ENCODE peak calls at places on chromosomes 16 and 17, in four cellular contexts. V is fibroblast of mammary gland, H is SK-N-SH, W is upper lobe of right lung. F is an unnamed sample.

GRCh38 chr17:40417258-40417608 is 463 bp downstream of the TOP2A start:
- DNase-seq in V (no peak), H (no peak), W (no peak), F (no peak)

GRCh38 chr17:80832266-80832676 is 159.4 kb upstream of the CHMP6 start:
- DNase-seq in H (peak), V (peak), W (peak), F (no peak)

GRCh38 chr16:67185003-67185865 is 1.5 kb upstream of the MATCAP1 start:
- DNase-seq in W (peak), V (peak), H (peak), F (peak)

GRCh38 chr16:54062361-54063346 is 223.9 kb downstream of the IRX3 start:
- DNase-seq in V (no peak), W (no peak), H (no peak), F (no peak)

GRCh38 chr17:34711646-34712045 is 132.3 kb downstream of the TMEM132E start:
- DNase-seq in H (no peak), W (no peak), V (no peak), F (no peak)

GRCh38 chr16:72530434-72530833 is 358.5 kb upstream of the PMFBP1 start:
- DNase-seq in V (peak), H (no peak), W (no peak), F (peak)

GRCh38 chr17:10042589-10043244 is 137.6 kb upstream of the RCVRN start:
- DNase-seq in V (no peak), H (no peak), W (no peak), F (no peak)

GRCh38 chr17:6276711-6277110 is 158.2 kb downstream of the AIPL1 start:
- DNase-seq in V (no peak), W (no peak), H (no peak), F (no peak)

GRCh38 chr16:11629071-11630030 is 38.9 kb upstream of the SNN start:
- DNase-seq in H (no peak), W (no peak), V (no peak), F (no peak)

GRCh38 chr17:35879748-35880654 is at the start of gene CCL5:
- DNase-seq in V (peak), W (no peak), H (no peak), F (no peak)

GRCh38 chr16:87840462-87840978 is 28.8 kb downstream of the SLC7A5 start:
- DNase-seq in W (no peak), H (no peak), V (no peak), F (no peak)

GRCh38 chr16:20763461-20764232 is at the start of gene ACSM3:
- DNase-seq in W (peak), H (peak), V (peak), F (peak)

GRCh38 chr16:68031951-68032350 is 8.9 kb downstream of the DUS2 start:
- DNase-seq in V (peak), W (no peak), H (no peak), F (peak)

GRCh38 chr17:12665263-12666210 is at the start of gene MYOCD:
- DNase-seq in W (peak), V (no peak), H (peak), F (no peak)

GRCh38 chr17:41486809-41487530 is 2.7 kb downstream of the KRT36 start:
- DNase-seq in V (no peak), W (peak), H (peak), F (no peak)

GRCh38 chr17:921161-921560 is 58.4 kb downstream of the NXN start:
- DNase-seq in W (no peak), V (peak), H (no peak), F (peak)

GRCh38 chr16:67013238-67013822 is 15.6 kb upstream of the CBFB start:
- DNase-seq in W (no peak), V (no peak), H (no peak), F (no peak)

GRCh38 chr17:30372755-30373154 is 6.0 kb upstream of the CPD start:
- DNase-seq in V (peak), W (no peak), H (no peak), F (peak)
- TF ChIP-seq CTCF in V (no peak), W (no peak), H (peak), F (no peak)

GRCh38 chr16:48271728-48272127 is 24.4 kb upstream of the ABCC11 start:
- DNase-seq in H (no peak), W (no peak), V (no peak), F (no peak)
- TF ChIP-seq CTCF in H (no peak), W (no peak), V (peak), F (no peak)

GRCh38 chr16:19014456-19014855 is 30.7 kb downstream of the TMC7 start:
- DNase-seq in W (peak), H (no peak), V (peak), F (peak)
- TF ChIP-seq CTCF in W (no peak), H (no peak), V (no peak), F (no peak)

GRCh38 chr17:66786101-66786500 is 48.8 kb upstream of the CACNG5 start:
- DNase-seq in W (no peak), V (no peak), H (no peak), F (no peak)
- TF ChIP-seq CTCF in W (no peak), V (no peak), H (no peak), F (no peak)

DNA sequence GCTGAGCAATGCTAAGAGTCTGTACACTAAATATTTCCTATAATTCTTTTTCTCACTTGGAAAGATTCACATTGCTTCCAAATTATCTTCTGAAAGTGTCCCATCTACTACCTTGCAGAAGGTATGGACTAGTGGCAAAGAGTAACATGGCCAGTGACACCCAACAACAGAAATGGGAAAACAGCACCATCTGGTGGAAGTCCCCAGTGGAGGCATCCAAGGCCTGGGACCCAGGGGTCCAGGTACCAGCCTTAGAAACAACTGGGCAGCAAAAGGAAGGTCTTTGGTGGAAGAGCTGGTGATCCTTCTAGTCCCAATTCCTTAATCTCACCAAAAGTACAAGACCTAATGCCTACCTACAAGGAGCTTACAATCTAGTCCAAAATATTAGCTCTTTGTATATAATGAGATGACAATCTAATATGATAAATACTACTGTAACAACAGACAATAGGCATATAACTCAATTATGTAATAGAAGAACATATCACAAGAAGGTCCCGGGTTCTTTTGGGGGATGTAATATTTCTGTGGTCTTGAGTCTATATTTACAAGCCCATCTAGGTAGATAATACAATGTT is 55.3 kb downstream of the SKAP1 start:
- DNase-seq in H (peak), V (peak), W (no peak), F (peak)
- TF ChIP-seq CTCF in H (peak), V (peak), W (peak), F (peak)